ENCODE peak calls at places on chromosomes 16 and 17, in six cellular contexts. One of them, this sample, is unnamed.

GRCh38 chr16:30054959-30055553 is 10.5 kb upstream of the ALDOA start:
- DNase-seq in vagina: no peak
- DNase-seq in tibial artery: no peak
- DNase-seq in ascending aorta: no peak
- DNase-seq in GM23248: no peak
- DNase-seq in cardiac muscle cell: peak; percentile 60
- DNase-seq in this sample: no peak

GRCh38 chr16:71758293-71758760 is 33.8 kb upstream of the PHLPP2 start:
- DNase-seq in vagina: no peak
- DNase-seq in GM23248: no peak
- DNase-seq in ascending aorta: no peak
- DNase-seq in cardiac muscle cell: peak; percentile 76
- DNase-seq in tibial artery: no peak
- DNase-seq in this sample: peak; percentile 22

GRCh38 chr17:78812849-78813248 is 27.8 kb downstream of the USP36 start:
- DNase-seq in cardiac muscle cell: no peak
- DNase-seq in vagina: no peak
- DNase-seq in GM23248: no peak
- DNase-seq in ascending aorta: no peak
- DNase-seq in tibial artery: no peak
- DNase-seq in this sample: no peak

GRCh38 chr17:48583708-48584582 is 5.8 kb upstream of the HOXB4 start:
- DNase-seq in ascending aorta: no peak
- DNase-seq in cardiac muscle cell: no peak
- DNase-seq in tibial artery: no peak
- DNase-seq in GM23248: no peak
- DNase-seq in vagina: no peak
- DNase-seq in this sample: no peak

GRCh38 chr16:88451586-88452484 is 1.2 kb upstream of the ZFPM1 start:
- DNase-seq in ascending aorta: no peak
- DNase-seq in vagina: peak; percentile 91
- DNase-seq in GM23248: no peak
- DNase-seq in cardiac muscle cell: no peak
- DNase-seq in tibial artery: no peak
- DNase-seq in this sample: no peak

GRCh38 chr16:88064011-88064888 is 113.0 kb downstream of the BANP start:
- DNase-seq in ascending aorta: no peak
- DNase-seq in GM23248: no peak
- DNase-seq in tibial artery: no peak
- DNase-seq in cardiac muscle cell: no peak
- DNase-seq in vagina: no peak
- DNase-seq in this sample: no peak

GRCh38 chr17:2718150-2718938 is 6.8 kb upstream of the CLUH start:
- DNase-seq in ascending aorta: no peak
- DNase-seq in tibial artery: no peak
- DNase-seq in vagina: no peak
- DNase-seq in GM23248: no peak
- DNase-seq in cardiac muscle cell: no peak
- DNase-seq in this sample: no peak

GRCh38 chr16:87216824-87217205 is 100.4 kb downstream of the C16orf95 start:
- DNase-seq in vagina: no peak
- DNase-seq in GM23248: no peak
- DNase-seq in tibial artery: peak; percentile 74
- DNase-seq in ascending aorta: no peak
- DNase-seq in cardiac muscle cell: no peak
- DNase-seq in this sample: no peak

GRCh38 chr17:44071198-44071520 is 624 bp downstream of the G6PC3 start:
- DNase-seq in cardiac muscle cell: no peak
- DNase-seq in ascending aorta: peak; percentile 89
- DNase-seq in vagina: no peak
- DNase-seq in tibial artery: no peak
- DNase-seq in GM23248: no peak
- DNase-seq in this sample: no peak

GRCh38 chr17:40312893-40313659 is 4.1 kb downstream of the RARA start:
- DNase-seq in vagina: no peak
- DNase-seq in ascending aorta: peak; percentile 60
- DNase-seq in GM23248: no peak
- DNase-seq in tibial artery: no peak
- DNase-seq in cardiac muscle cell: no peak
- DNase-seq in this sample: no peak

GRCh38 chr16:1265826-1266225 is 10.0 kb downstream of the TPSD1 start:
- DNase-seq in tibial artery: no peak
- DNase-seq in cardiac muscle cell: no peak
- DNase-seq in GM23248: no peak
- DNase-seq in vagina: no peak
- DNase-seq in ascending aorta: no peak
- DNase-seq in this sample: no peak

GRCh38 chr16:85238233-85238647 is 126.0 kb upstream of the CIBAR2 start:
- DNase-seq in vagina: no peak
- DNase-seq in GM23248: peak; percentile 91
- DNase-seq in tibial artery: peak; percentile 96
- DNase-seq in cardiac muscle cell: peak; percentile 45
- DNase-seq in ascending aorta: peak; percentile 89
- DNase-seq in this sample: peak; percentile 32

GRCh38 chr16:7303014-7303676 is 29.5 kb upstream of the RBFOX1 start:
- DNase-seq in cardiac muscle cell: peak; percentile 54
- DNase-seq in ascending aorta: no peak
- DNase-seq in GM23248: no peak
- DNase-seq in vagina: no peak
- DNase-seq in tibial artery: no peak
- DNase-seq in this sample: peak; percentile 33

GRCh38 chr17:21357696-21358095 is 18.5 kb upstream of the KCNJ12 start:
- DNase-seq in vagina: no peak
- DNase-seq in cardiac muscle cell: no peak
- DNase-seq in tibial artery: no peak
- DNase-seq in ascending aorta: no peak
- DNase-seq in GM23248: no peak
- DNase-seq in this sample: no peak

GRCh38 chr17:83173997-83174858 is 94.8 kb downstream of the METRNL start:
- DNase-seq in tibial artery: no peak
- DNase-seq in GM23248: peak; percentile 52
- DNase-seq in cardiac muscle cell: peak; percentile 6
- DNase-seq in ascending aorta: no peak
- DNase-seq in vagina: peak; percentile 77
- DNase-seq in this sample: no peak

GRCh38 chr16:88453621-88454314 is 688 bp downstream of the ZFPM1 start:
- DNase-seq in ascending aorta: no peak
- DNase-seq in tibial artery: no peak
- DNase-seq in cardiac muscle cell: peak; percentile 59
- DNase-seq in GM23248: peak; percentile 53
- DNase-seq in vagina: no peak
- DNase-seq in this sample: no peak

GRCh38 chr16:81061855-81062608 is 15.0 kb downstream of the C16orf46 start:
- DNase-seq in ascending aorta: no peak
- DNase-seq in cardiac muscle cell: no peak
- DNase-seq in tibial artery: no peak
- DNase-seq in vagina: no peak
- DNase-seq in GM23248: no peak
- DNase-seq in this sample: no peak

GRCh38 chr16:10123141-10123540 is 59.1 kb downstream of the GRIN2A start:
- DNase-seq in ascending aorta: peak; percentile 61
- DNase-seq in tibial artery: no peak
- DNase-seq in cardiac muscle cell: no peak
- DNase-seq in vagina: no peak
- DNase-seq in GM23248: no peak
- DNase-seq in this sample: no peak

GRCh38 chr17:3905017-3905486 is 11.2 kb downstream of the P2RX1 start:
- DNase-seq in GM23248: no peak
- DNase-seq in tibial artery: no peak
- DNase-seq in ascending aorta: no peak
- DNase-seq in cardiac muscle cell: no peak
- DNase-seq in vagina: no peak
- DNase-seq in this sample: no peak

GRCh38 chr17:51486091-51486490 is 225.7 kb downstream of the UTP18 start:
- DNase-seq in vagina: no peak
- DNase-seq in tibial artery: no peak
- DNase-seq in GM23248: no peak
- DNase-seq in cardiac muscle cell: no peak
- DNase-seq in ascending aorta: no peak
- DNase-seq in this sample: no peak

GRCh38 chr17:14196337-14196997 is 40.2 kb downstream of the CDRT15 start:
- DNase-seq in ascending aorta: no peak
- DNase-seq in tibial artery: no peak
- DNase-seq in cardiac muscle cell: no peak
- DNase-seq in vagina: no peak
- DNase-seq in GM23248: no peak
- DNase-seq in this sample: no peak

GRCh38 chr17:14205992-14206461 is 30.6 kb downstream of the CDRT15 start:
- DNase-seq in cardiac muscle cell: no peak
- DNase-seq in ascending aorta: peak; percentile 69
- DNase-seq in tibial artery: no peak
- DNase-seq in vagina: no peak
- DNase-seq in GM23248: no peak
- DNase-seq in this sample: no peak

GRCh38 chr16:69725480-69726312 is 664 bp downstream of the NQO1 start:
- DNase-seq in ascending aorta: no peak
- DNase-seq in cardiac muscle cell: no peak
- DNase-seq in GM23248: no peak
- DNase-seq in tibial artery: peak; percentile 65
- DNase-seq in vagina: no peak
- DNase-seq in this sample: no peak

GRCh38 chr17:17382060-17382449 is 78.9 kb downstream of the NT5M start:
- DNase-seq in cardiac muscle cell: no peak
- DNase-seq in GM23248: no peak
- DNase-seq in tibial artery: no peak
- DNase-seq in vagina: no peak
- DNase-seq in ascending aorta: no peak
- DNase-seq in this sample: no peak

GRCh38 chr16:11104168-11105037 is 151.6 kb downstream of the SOCS1 start:
- DNase-seq in cardiac muscle cell: peak; percentile 28
- DNase-seq in ascending aorta: no peak
- DNase-seq in GM23248: no peak
- DNase-seq in tibial artery: peak; percentile 65
- DNase-seq in vagina: no peak
- DNase-seq in this sample: no peak

GRCh38 chr17:67435122-67435521 is 58.0 kb downstream of the PITPNC1 start:
- DNase-seq in vagina: no peak
- DNase-seq in ascending aorta: peak; percentile 66
- DNase-seq in tibial artery: no peak
- DNase-seq in GM23248: peak; percentile 17
- DNase-seq in cardiac muscle cell: no peak
- DNase-seq in this sample: no peak

GRCh38 chr16:88303890-88304819 is 78.6 kb upstream of the ZNF469 start:
- DNase-seq in tibial artery: no peak
- DNase-seq in GM23248: peak; percentile 95
- DNase-seq in vagina: no peak
- DNase-seq in cardiac muscle cell: peak; percentile 28
- DNase-seq in ascending aorta: no peak
- DNase-seq in this sample: no peak

GRCh38 chr16:19203374-19203966 is 35.4 kb downstream of the SYT17 start:
- DNase-seq in GM23248: no peak
- DNase-seq in cardiac muscle cell: no peak
- DNase-seq in ascending aorta: no peak
- DNase-seq in vagina: no peak
- DNase-seq in tibial artery: peak; percentile 29
- DNase-seq in this sample: no peak

GRCh38 chr16:48405907-48406306 is 20.7 kb upstream of the SIAH1 start:
- DNase-seq in GM23248: no peak
- DNase-seq in tibial artery: no peak
- DNase-seq in cardiac muscle cell: no peak
- DNase-seq in vagina: no peak
- DNase-seq in ascending aorta: no peak
- DNase-seq in this sample: no peak
- H3K27ac ChIP-seq in GM23248: no peak overlapping the region
- H3K27ac ChIP-seq in tibial artery: no peak overlapping the region
- H3K27ac ChIP-seq in cardiac muscle cell: no peak overlapping the region
- H3K27ac ChIP-seq in vagina: no peak overlapping the region
- H3K27ac ChIP-seq in ascending aorta: no peak overlapping the region
- H3K27ac ChIP-seq in this sample: no peak overlapping the region

GRCh38 chr16:46632778-46633733 is 11.9 kb upstream of the SHCBP1 start:
- DNase-seq in cardiac muscle cell: peak; percentile 50
- DNase-seq in ascending aorta: no peak
- DNase-seq in vagina: no peak
- DNase-seq in tibial artery: no peak
- DNase-seq in GM23248: no peak
- DNase-seq in this sample: no peak
- H3K27ac ChIP-seq in cardiac muscle cell: no peak overlapping the region
- H3K27ac ChIP-seq in ascending aorta: no peak overlapping the region
- H3K27ac ChIP-seq in vagina: no peak overlapping the region
- H3K27ac ChIP-seq in tibial artery: no peak overlapping the region
- H3K27ac ChIP-seq in GM23248: no peak overlapping the region
- H3K27ac ChIP-seq in this sample: no peak overlapping the region

GRCh38 chr17:50176559-50177471 is 11.0 kb downstream of the SGCA start:
- DNase-seq in ascending aorta: no peak
- DNase-seq in vagina: no peak
- DNase-seq in cardiac muscle cell: no peak
- DNase-seq in GM23248: peak; percentile 41
- DNase-seq in tibial artery: no peak
- DNase-seq in this sample: no peak
- H3K27ac ChIP-seq in ascending aorta: peak overlapping the region; percentile 99
- H3K27ac ChIP-seq in vagina: peak overlapping the region; percentile 97
- H3K27ac ChIP-seq in cardiac muscle cell: no peak overlapping the region
- H3K27ac ChIP-seq in GM23248: peak overlapping the region; percentile 100
- H3K27ac ChIP-seq in tibial artery: peak overlapping the region; percentile 99
- H3K27ac ChIP-seq in this sample: no peak overlapping the region

DNA sequence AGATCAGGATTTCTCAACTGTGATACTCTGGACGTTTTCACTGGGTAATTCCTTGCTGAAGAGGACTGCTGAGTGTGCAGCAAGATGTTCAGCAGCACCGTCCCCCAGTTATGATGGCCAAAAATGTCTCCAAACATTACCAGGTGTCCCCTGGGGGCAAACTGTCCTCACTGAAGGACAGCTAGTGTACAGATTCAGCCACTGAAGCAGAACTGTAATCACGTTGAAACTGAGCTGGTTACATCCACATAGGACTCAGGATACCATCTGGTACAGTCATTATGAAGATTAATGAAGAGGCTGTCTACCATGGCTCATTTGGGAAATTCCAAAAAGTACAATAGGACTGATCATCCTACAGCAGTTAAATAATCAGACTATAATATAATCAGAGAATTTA is 43.3 kb upstream of the GINS3 start:
- DNase-seq in tibial artery: no peak
- DNase-seq in ascending aorta: no peak
- DNase-seq in vagina: no peak
- DNase-seq in cardiac muscle cell: no peak
- DNase-seq in GM23248: no peak
- DNase-seq in this sample: no peak
- H3K27ac ChIP-seq in tibial artery: no peak overlapping the region
- H3K27ac ChIP-seq in ascending aorta: no peak overlapping the region
- H3K27ac ChIP-seq in vagina: no peak overlapping the region
- H3K27ac ChIP-seq in cardiac muscle cell: no peak overlapping the region
- H3K27ac ChIP-seq in GM23248: no peak overlapping the region
- H3K27ac ChIP-seq in this sample: no peak overlapping the region

DNA sequence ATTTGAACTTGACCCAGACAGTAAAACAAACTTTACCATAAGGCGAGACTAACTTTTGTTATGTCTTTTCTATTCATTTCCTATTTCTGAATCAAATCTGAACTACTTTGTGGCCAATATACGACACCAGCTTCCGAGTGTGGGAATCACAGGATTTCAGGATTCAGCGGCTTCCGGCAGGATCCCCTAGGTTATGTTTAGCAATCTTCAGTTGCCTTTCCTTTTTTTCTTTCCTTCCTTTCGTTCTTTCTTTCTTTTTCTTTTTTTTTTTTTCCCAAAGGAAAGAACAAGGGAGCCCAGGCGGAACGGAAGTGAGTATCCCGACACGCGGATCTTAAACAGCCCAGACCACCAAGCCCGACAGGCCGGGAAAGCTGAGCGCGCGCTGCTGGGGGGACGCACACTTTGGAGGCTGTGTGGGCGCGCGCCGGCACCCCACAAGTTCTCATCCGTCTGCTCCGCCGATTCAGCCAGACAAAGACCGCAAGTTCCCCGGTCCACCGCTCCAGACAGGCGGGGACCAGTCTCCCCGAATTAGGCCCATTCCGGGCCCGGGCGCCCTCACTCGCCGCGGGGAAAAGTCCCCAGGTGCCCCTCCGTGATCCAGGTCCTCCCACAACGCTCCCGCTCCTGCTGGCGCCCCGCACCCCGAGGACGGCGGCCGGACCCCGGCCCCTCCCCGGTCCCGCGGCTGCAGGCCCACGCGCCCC is 540 bp downstream of the TBC1D16 start:
- DNase-seq in GM23248: peak; percentile 74
- DNase-seq in tibial artery: no peak
- DNase-seq in vagina: no peak
- DNase-seq in ascending aorta: peak; percentile 67
- DNase-seq in cardiac muscle cell: peak; percentile 44
- DNase-seq in this sample: peak; percentile 17
- H3K27ac ChIP-seq in GM23248: peak overlapping the region; percentile 68
- H3K27ac ChIP-seq in tibial artery: peak overlapping the region; percentile 82
- H3K27ac ChIP-seq in vagina: peak overlapping the region; percentile 88
- H3K27ac ChIP-seq in ascending aorta: peak overlapping the region; percentile 80
- H3K27ac ChIP-seq in cardiac muscle cell: no peak overlapping the region
- H3K27ac ChIP-seq in this sample: no peak overlapping the region

This sample was measured in caudate nucleus.